ENCODE peak calls at places on chromosomes 2 and 18, in nine cellular contexts. G is sigmoid colon, K is HCT116, N is dorsolateral prefrontal cortex, O is esophagus muscularis mucosa, W is right lobe of liver, V is stomach, B is WERI-Rb-1, T is pancreas. P is an unnamed sample.

GRCh38 chr2:43482974-43483373 is 112.9 kb downstream of the THADA start:
- DNase-seq in G (peak), K (no peak), N (no peak), O (no peak), W (no peak), V (no peak), B (no peak), T (no peak), P (no peak)

GRCh38 chr2:229731916-229732315 is 17.6 kb upstream of the DNER start:
- DNase-seq in G (no peak), K (no peak), N (no peak), O (no peak), W (no peak), V (no peak), B (no peak), T (no peak), P (no peak)

GRCh38 chr2:75199428-75200011 is at the start of gene TACR1:
- DNase-seq in G (peak), K (no peak), N (peak), O (no peak), W (peak), V (peak), B (peak), T (peak), P (peak)

GRCh38 chr2:145157626-145158025 is 637.7 kb upstream of the ZEB2 start:
- DNase-seq in G (no peak), K (no peak), N (no peak), O (no peak), W (no peak), V (no peak), B (no peak), T (no peak), P (no peak)

GRCh38 chr2:230162981-230163380 is 56.8 kb downstream of the SP110 start:
- DNase-seq in G (no peak), K (no peak), N (no peak), O (no peak), W (no peak), V (no peak), B (no peak), T (no peak), P (no peak)

GRCh38 chr18:7567487-7568425 is 640 bp downstream of the PTPRM start:
- DNase-seq in G (peak), K (no peak), N (no peak), O (no peak), W (peak), V (peak), B (peak), T (peak), P (peak)

GRCh38 chr2:162092656-162093556 is 18.9 kb upstream of the DPP4 start:
- DNase-seq in G (peak), K (peak), N (peak), O (peak), W (no peak), V (no peak), B (no peak), T (no peak), P (peak)

GRCh38 chr2:153478289-153479261 is at the start of gene RPRM:
- DNase-seq in G (peak), K (peak), N (peak), O (peak), W (peak), V (peak), B (peak), T (peak), P (peak)

GRCh38 chr18:35051978-35052377 is 10.8 kb downstream of the MAPRE2 start:
- DNase-seq in G (no peak), K (no peak), N (no peak), O (peak), W (no peak), V (no peak), B (no peak), T (no peak), P (no peak)

GRCh38 chr2:196063773-196064172 is 4.9 kb downstream of the DNAH7 start:
- DNase-seq in G (no peak), K (no peak), N (no peak), O (no peak), W (no peak), V (no peak), B (no peak), T (no peak), P (no peak)

GRCh38 chr18:65938592-65939372 is 188.0 kb downstream of the CDH7 start:
- DNase-seq in G (no peak), K (peak), N (no peak), O (no peak), W (no peak), V (no peak), B (peak), T (no peak), P (peak)

GRCh38 chr2:181077128-181077709 is 96.8 kb downstream of the UBE2E3 start:
- DNase-seq in G (no peak), K (peak), N (no peak), O (no peak), W (no peak), V (no peak), B (no peak), T (no peak), P (no peak)

GRCh38 chr2:172280820-172281454 is 146.4 kb upstream of the ITGA6 start:
- DNase-seq in G (no peak), K (no peak), N (no peak), O (peak), W (no peak), V (no peak), B (no peak), T (no peak), P (no peak)

GRCh38 chr2:17667898-17668297 is 85.7 kb downstream of the SMC6 start:
- DNase-seq in G (no peak), K (no peak), N (no peak), O (no peak), W (no peak), V (no peak), B (no peak), T (no peak), P (no peak)

GRCh38 chr2:74079522-74080341 is 68.0 kb downstream of the BOLA3 start:
- DNase-seq in G (no peak), K (no peak), N (no peak), O (no peak), W (no peak), V (no peak), B (no peak), T (no peak), P (no peak)

DNA sequence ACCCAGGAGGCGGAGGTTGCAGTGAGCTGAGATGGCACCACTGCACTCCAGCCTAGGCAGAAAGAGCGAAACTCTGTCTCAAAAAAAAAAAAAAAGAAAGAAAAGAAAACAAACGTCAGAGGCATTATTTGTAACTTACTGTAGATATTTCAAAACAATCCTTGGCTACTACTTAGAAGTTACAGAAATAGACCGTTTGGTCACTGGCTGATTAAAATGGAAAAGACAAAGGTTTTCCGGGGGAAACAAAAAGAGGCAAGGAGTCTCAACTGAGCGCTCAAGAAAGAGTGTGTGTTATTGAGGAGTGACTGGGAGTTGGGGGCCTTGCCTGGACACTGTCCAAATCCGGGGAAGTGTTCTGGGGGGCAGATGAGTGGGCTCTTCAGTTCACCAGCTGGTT is 47.6 kb downstream of the TEX44 start:
- DNase-seq in G (no peak), K (no peak), N (no peak), O (no peak), W (no peak), V (no peak), B (no peak), T (no peak), P (no peak)
- H3K27ac ChIP-seq in G (peak), K (peak), N (peak), O (peak), W (no peak), V (peak), B (no peak), T (peak), P (no peak)

DNA sequence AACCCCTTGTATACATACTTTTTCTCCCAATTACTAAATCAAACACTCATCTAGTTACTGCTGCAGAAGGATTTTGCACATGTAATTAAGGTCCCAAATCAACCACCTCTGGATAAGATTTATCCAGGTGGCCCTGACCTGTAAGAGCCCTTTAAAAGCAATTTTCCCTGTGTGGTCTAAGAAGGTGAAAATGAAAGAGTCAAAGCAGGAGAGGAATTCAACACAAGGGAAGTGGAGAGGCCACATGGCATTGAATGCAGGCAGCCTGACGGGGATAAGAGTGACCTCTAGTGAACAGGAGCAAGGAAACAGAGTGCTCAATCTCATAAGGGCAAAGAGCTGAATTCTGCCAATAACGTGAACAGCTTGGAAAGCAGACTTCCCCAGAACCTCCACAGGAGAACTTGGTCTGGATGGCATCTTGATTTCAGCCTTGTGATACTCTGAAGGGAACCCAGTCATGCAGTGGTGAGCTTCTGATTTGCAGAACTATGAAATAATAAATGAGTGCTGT is 27.2 kb downstream of the PPP3R1 start:
- DNase-seq in G (no peak), K (peak), N (no peak), O (no peak), W (peak), V (peak), B (peak), T (no peak), P (peak)
- TF ChIP-seq CTCF in G (no peak), K (no peak), N (no peak), O (peak), W (no peak), V (no peak), B (peak), T (no peak), P (peak)

GRCh38 chr18:3655637-3656050 is 205.7 kb downstream of the TGIF1 start:
- DNase-seq in G (no peak), K (no peak), N (no peak), O (no peak), W (no peak), V (no peak), B (no peak), T (no peak), P (no peak)
- H3K27ac ChIP-seq in G (no peak), K (peak), N (no peak), O (no peak), W (no peak), V (no peak), B (no peak), T (no peak), P (no peak)

GRCh38 chr2:239275871-239276812 is 124.7 kb downstream of the HDAC4 start:
- DNase-seq in G (peak), K (no peak), N (peak), O (no peak), W (no peak), V (peak), B (peak), T (peak), P (no peak)

GRCh38 chr2:239275037-239275685 is 125.7 kb downstream of the HDAC4 start:
- DNase-seq in G (peak), K (peak), N (peak), O (no peak), W (no peak), V (peak), B (no peak), T (peak), P (peak)

GRCh38 chr2:239278361-239278760 is 122.5 kb downstream of the HDAC4 start:
- DNase-seq in G (no peak), K (no peak), N (peak), O (no peak), W (no peak), V (no peak), B (no peak), T (no peak), P (no peak)

GRCh38 chr2:239277401-239278085 is 123.3 kb downstream of the HDAC4 start:
- DNase-seq in G (peak), K (no peak), N (peak), O (no peak), W (no peak), V (peak), B (no peak), T (peak), P (no peak)

DNA sequence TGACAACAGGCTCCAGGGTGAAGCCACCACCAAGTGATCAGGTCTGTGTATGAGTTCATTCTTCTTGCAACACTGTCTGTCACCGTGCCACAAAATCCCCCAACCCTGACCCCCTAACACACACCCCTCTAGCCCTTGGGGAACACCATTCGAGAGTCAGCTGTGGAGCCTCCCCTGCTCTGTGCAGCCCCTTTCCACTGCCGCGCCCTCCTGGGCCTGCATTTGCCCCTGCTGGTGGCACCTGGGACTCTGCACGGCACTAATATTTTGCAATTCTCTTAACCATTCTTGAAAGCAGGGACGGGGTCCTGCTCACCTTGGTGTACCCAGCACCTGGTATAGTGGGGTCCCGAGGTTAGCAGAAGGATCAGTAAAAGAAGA is 124.0 kb downstream of the HDAC4 start:
- DNase-seq in G (no peak), K (no peak), N (peak), O (no peak), W (no peak), V (peak), B (peak), T (peak), P (no peak)
- TF ChIP-seq CTCF in G (no peak), K (peak), N (no peak), O (no peak), W (no peak), V (no peak), B (no peak), T (no peak), P (no peak)

DNA sequence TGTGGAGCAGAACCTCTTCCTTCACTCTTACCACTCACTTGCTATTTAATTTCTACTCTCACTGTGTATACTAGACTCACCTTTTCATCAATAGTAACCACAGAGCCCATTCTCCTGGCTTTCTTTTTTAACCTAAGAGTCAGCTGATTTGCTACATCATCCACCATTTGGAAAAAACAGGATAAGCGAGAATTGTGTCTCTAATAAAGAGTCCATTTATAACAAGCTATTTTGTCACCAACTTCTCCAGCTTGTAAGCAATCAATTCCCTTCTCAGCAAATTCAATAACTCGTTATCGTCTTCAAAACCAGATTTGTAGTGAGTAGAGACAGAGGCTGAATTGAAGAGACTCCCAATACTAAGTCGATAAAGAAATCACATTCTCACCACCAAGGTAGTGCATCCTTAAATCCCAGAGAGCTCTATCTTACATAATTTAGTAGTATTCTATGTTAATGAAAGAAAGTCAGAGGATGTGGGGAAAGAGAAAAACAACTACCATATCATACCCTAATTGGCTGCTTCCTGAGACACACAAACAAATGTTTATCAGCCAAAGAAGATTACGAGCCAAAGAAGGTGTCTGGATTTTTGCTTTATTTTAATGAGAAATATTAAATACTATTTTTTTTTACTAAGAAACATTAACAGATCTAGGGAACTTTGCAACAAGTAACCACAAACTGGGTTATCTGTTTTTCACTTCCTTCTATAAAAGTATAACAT is 52.5 kb upstream of the SPTBN1 start:
- DNase-seq in G (no peak), K (no peak), N (no peak), O (no peak), W (no peak), V (no peak), B (no peak), T (no peak), P (no peak)
- H3K27ac ChIP-seq in G (no peak), K (no peak), N (peak), O (peak), W (no peak), V (no peak), B (no peak), T (no peak), P (no peak)

DNA sequence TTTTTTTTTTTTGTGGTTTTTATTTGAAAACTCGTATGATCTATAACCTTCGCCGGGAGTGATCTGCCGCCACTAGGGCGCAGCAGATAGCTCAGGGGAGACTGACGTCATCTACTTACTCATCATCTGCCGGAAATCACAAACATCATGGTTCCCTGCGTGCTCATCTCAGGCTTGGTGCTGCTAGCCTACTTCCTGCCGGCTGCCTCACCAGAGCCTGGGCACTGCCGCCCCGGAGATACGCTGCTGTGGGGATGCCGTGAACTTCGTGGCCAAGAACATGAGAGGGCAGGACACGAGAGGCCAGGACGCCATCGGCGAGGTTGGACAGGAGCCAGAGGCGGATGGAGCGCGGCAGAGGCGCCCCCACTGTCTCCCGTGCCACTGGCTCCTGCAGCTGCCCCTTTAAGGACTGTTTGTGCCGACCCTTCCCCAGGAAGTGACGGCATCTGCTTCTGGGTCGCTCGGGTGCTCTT is 68.8 kb downstream of the DOK6 start:
- DNase-seq in G (peak), K (peak), N (no peak), O (peak), W (no peak), V (no peak), B (peak), T (peak), P (no peak)
- TF ChIP-seq CTCF in G (no peak), K (peak), N (no peak), O (no peak), W (no peak), V (no peak), B (peak), T (no peak), P (peak)

GRCh38 chr2:3520591-3520990 is 1.3 kb upstream of the ADI1 start:
- DNase-seq in G (no peak), K (no peak), N (no peak), O (no peak), W (no peak), V (no peak), B (peak), T (no peak), P (no peak)
- H3K27ac ChIP-seq in G (peak), K (no peak), N (no peak), O (no peak), W (no peak), V (no peak), B (no peak), T (no peak), P (no peak)

GRCh38 chr2:217880490-217880889 is 122.3 kb downstream of the TNS1 start:
- DNase-seq in G (no peak), K (no peak), N (no peak), O (no peak), W (no peak), V (no peak), B (no peak), T (no peak), P (no peak)
- TF ChIP-seq CTCF in G (peak), K (peak), N (no peak), O (peak), W (no peak), V (no peak), B (no peak), T (no peak), P (no peak)

GRCh38 chr2:62733546-62733945 is 28.0 kb downstream of the EHBP1 start:
- DNase-seq in G (no peak), K (no peak), N (no peak), O (no peak), W (no peak), V (no peak), B (no peak), T (no peak), P (no peak)
- H3K27ac ChIP-seq in G (no peak), K (no peak), N (no peak), O (no peak), W (no peak), V (no peak), B (no peak), T (no peak), P (peak)

GRCh38 chr2:138486347-138487198 is 15.0 kb upstream of the SPOPL start:
- DNase-seq in G (no peak), K (no peak), N (no peak), O (no peak), W (no peak), V (no peak), B (no peak), T (no peak), P (no peak)
- TF ChIP-seq CTCF in G (no peak), K (no peak), N (no peak), O (no peak), W (no peak), V (no peak), B (no peak), T (no peak), P (no peak)